ENCODE peak calls at places on chromosomes 6 and 20, in ten cellular contexts. X is heart left ventricle, O is ovary, I is A549, D is IMR-90, U is Peyer's patch, N is gastrocnemius medialis, B is stomach, E is body of pancreas, M is esophagus squamous epithelium. K is an unnamed sample.

GRCh38 chr6:19028201-19028600 is 641.1 kb downstream of the RNF144B start:
- DNase-seq in X (no peak), O (no peak), I (no peak), D (no peak), U (no peak), N (no peak), B (no peak), E (no peak), M (no peak), K (no peak)

GRCh38 chr6:114342086-114342825 is 567 bp downstream of the HS3ST5 start:
- DNase-seq in X (no peak), O (no peak), I (peak; percentile 3), D (no peak), U (no peak), N (no peak), B (no peak), E (peak; percentile 12), M (no peak), K (no peak)

GRCh38 chr6:32947552-32948465 is 5.1 kb downstream of the HLA-DMA start:
- DNase-seq in X (no peak), O (no peak), I (peak; percentile 75), D (peak; percentile 64), U (peak; percentile 60), N (no peak), B (no peak), E (peak; percentile 66), M (no peak), K (no peak)

GRCh38 chr20:17541996-17542395 is 10.8 kb upstream of the BFSP1 start:
- DNase-seq in X (no peak), O (no peak), I (no peak), D (peak; percentile 87), U (no peak), N (no peak), B (no peak), E (no peak), M (no peak), K (no peak)

GRCh38 chr6:116096979-116097816 is 3.5 kb upstream of the NT5DC1 start:
- DNase-seq in X (no peak), O (no peak), I (no peak), D (peak; percentile 44), U (no peak), N (no peak), B (no peak), E (no peak), M (no peak), K (no peak)

GRCh38 chr6:128655978-128656498 is 135.6 kb upstream of the PTPRK start:
- DNase-seq in X (no peak), O (no peak), I (peak; percentile 49), D (peak; percentile 93), U (no peak), N (no peak), B (no peak), E (no peak), M (no peak), K (no peak)

GRCh38 chr20:37276494-37277252 is 12.8 kb upstream of the MANBAL start:
- DNase-seq in X (peak; percentile 56), O (peak; percentile 86), I (peak; percentile 51), D (peak; percentile 94), U (peak; percentile 56), N (peak; percentile 63), B (peak; percentile 59), E (peak; percentile 57), M (no peak), K (peak; percentile 49)

GRCh38 chr20:15396900-15397299 is 1059.5 kb upstream of the FLRT3 start:
- DNase-seq in X (no peak), O (no peak), I (no peak), D (no peak), U (no peak), N (no peak), B (no peak), E (no peak), M (no peak), K (no peak)

GRCh38 chr6:148776321-148776966 is 29.6 kb downstream of the UST start:
- DNase-seq in X (no peak), O (no peak), I (no peak), D (peak; percentile 82), U (no peak), N (no peak), B (no peak), E (no peak), M (no peak), K (no peak)

GRCh38 chr6:138115877-138116660 is 8.8 kb upstream of the PERP start:
- DNase-seq in X (peak; percentile 50), O (peak; percentile 45), I (peak; percentile 65), D (peak; percentile 74), U (peak; percentile 41), N (peak; percentile 20), B (peak; percentile 64), E (peak; percentile 74), M (no peak), K (peak; percentile 50)

GRCh38 chr6:107539409-107539808 is 49.5 kb downstream of the SOBP start:
- DNase-seq in X (no peak), O (no peak), I (peak; percentile 20), D (no peak), U (no peak), N (no peak), B (no peak), E (no peak), M (no peak), K (no peak)

GRCh38 chr6:99013661-99014458 is 66.1 kb upstream of the FBXL4 start:
- DNase-seq in X (no peak), O (no peak), I (no peak), D (peak; percentile 23), U (no peak), N (no peak), B (no peak), E (no peak), M (no peak), K (no peak)

GRCh38 chr20:35739294-35740163 is 2.5 kb downstream of the RBM39 start:
- DNase-seq in X (no peak), O (no peak), I (peak; percentile 41), D (peak; percentile 50), U (no peak), N (no peak), B (no peak), E (no peak), M (no peak), K (no peak)

GRCh38 chr6:153537422-153537821 is 406.3 kb upstream of the RGS17 start:
- DNase-seq in X (no peak), O (no peak), I (no peak), D (no peak), U (no peak), N (no peak), B (no peak), E (no peak), M (no peak), K (no peak)
- H3K27ac ChIP-seq in X (no peak overlapping the region), O (no peak overlapping the region), I (no peak overlapping the region), D (no peak overlapping the region), U (no peak overlapping the region), N (no peak overlapping the region), B (no peak overlapping the region), E (no peak overlapping the region), M (no peak overlapping the region), K (no peak overlapping the region)

GRCh38 chr20:362271-363254 is 15.7 kb downstream of the NRSN2 start:
- DNase-seq in X (peak; percentile 92), O (peak; percentile 63), I (peak; percentile 98), D (peak; percentile 83), U (peak; percentile 53), N (peak; percentile 34), B (peak; percentile 88), E (peak; percentile 98), M (peak; percentile 16), K (peak; percentile 80)
- TF ChIP-seq POLR2A in X (no peak), O (no peak), I (no peak), D (no peak), U (no peak), N (no peak), B (no peak), E (no peak), M (no peak), K (no peak)

GRCh38 chr6:77813090-77813489 is 160.3 kb downstream of the MEI4 start:
- DNase-seq in X (no peak), O (no peak), I (no peak), D (no peak), U (no peak), N (no peak), B (no peak), E (no peak), M (no peak), K (no peak)
- H3K27ac ChIP-seq in X (no peak overlapping the region), O (no peak overlapping the region), I (no peak overlapping the region), D (no peak overlapping the region), U (no peak overlapping the region), N (no peak overlapping the region), B (no peak overlapping the region), E (no peak overlapping the region), M (no peak overlapping the region), K (no peak overlapping the region)

GRCh38 chr20:61620174-61620573 is 368.1 kb downstream of the CDH4 start:
- DNase-seq in X (no peak), O (no peak), I (no peak), D (no peak), U (no peak), N (no peak), B (no peak), E (no peak), M (no peak), K (no peak)

GRCh38 chr20:61621381-61621780 is 369.3 kb downstream of the CDH4 start:
- DNase-seq in X (no peak), O (no peak), I (no peak), D (no peak), U (no peak), N (no peak), B (no peak), E (no peak), M (no peak), K (no peak)

GRCh38 chr20:61619751-61620150 is 367.7 kb downstream of the CDH4 start:
- DNase-seq in X (no peak), O (no peak), I (no peak), D (no peak), U (no peak), N (no peak), B (no peak), E (no peak), M (no peak), K (no peak)

GRCh38 chr20:61626412-61626811 is 374.4 kb downstream of the CDH4 start:
- DNase-seq in X (no peak), O (no peak), I (no peak), D (no peak), U (no peak), N (no peak), B (no peak), E (no peak), M (no peak), K (no peak)

GRCh38 chr20:61623451-61623850 is 371.4 kb downstream of the CDH4 start:
- DNase-seq in X (no peak), O (no peak), I (no peak), D (no peak), U (no peak), N (no peak), B (no peak), E (no peak), M (no peak), K (no peak)
- TF ChIP-seq POLR2A in X (no peak), O (no peak), I (no peak), D (no peak), U (no peak), N (no peak), B (no peak), E (no peak), M (no peak), K (no peak)

K was measured in breast epithelium.